ENCODE peak calls at places on chromosomes 12 and 14, in ten cellular contexts. S, G, A, X, H, Y, F, U, D and T are unnamed samples. For H3K9me3, the result is how much of the 10 kb centered on the place peaks cover.

GRCh38 chr14:29092121-29092520 is 325.5 kb downstream of the FOXG1 start:
- DNase-seq in S (no peak), G (no peak), A (no peak), X (no peak), H (no peak), Y (no peak), F (no peak), U (no peak), D (no peak), T (no peak)

GRCh38 chr12:2652011-2652400 is 142.8 kb upstream of the FKBP4 start:
- DNase-seq in S (no peak), G (no peak), A (no peak), X (no peak), H (no peak), Y (no peak), F (no peak), U (no peak), D (no peak), T (no peak)

GRCh38 chr14:88851587-88851986 is 27.1 kb downstream of the TTC8 start:
- DNase-seq in S (no peak), G (no peak), A (no peak), X (no peak), H (peak), Y (no peak), F (no peak), U (no peak), D (no peak), T (no peak)

GRCh38 chr14:51545396-51545795 is 106.3 kb upstream of the FRMD6 start:
- DNase-seq in S (peak), G (no peak), A (no peak), X (no peak), H (no peak), Y (no peak), F (no peak), U (no peak), D (peak), T (no peak)

GRCh38 chr12:12859690-12860089 is 31.7 kb upstream of the GPRC5A start:
- DNase-seq in S (peak), G (no peak), A (no peak), X (peak), H (no peak), Y (no peak), F (no peak), U (no peak), D (peak), T (no peak)

GRCh38 chr12:131218291-131219172 is 264.8 kb downstream of the ADGRD1 start:
- DNase-seq in S (no peak), G (no peak), A (no peak), X (no peak), H (no peak), Y (peak), F (peak), U (no peak), D (peak), T (no peak)

GRCh38 chr12:120640840-120641833 is 711 bp downstream of the CABP1 start:
- DNase-seq in S (peak), G (peak), A (no peak), X (peak), H (peak), Y (peak), F (peak), U (peak), D (peak), T (peak)

GRCh38 chr12:30820406-30820946 is 65.7 kb upstream of the CAPRIN2 start:
- DNase-seq in S (peak), G (no peak), A (no peak), X (no peak), H (no peak), Y (peak), F (no peak), U (no peak), D (no peak), T (no peak)

GRCh38 chr12:43357141-43357540 is 194.9 kb downstream of the ADAMTS20 start:
- DNase-seq in S (no peak), G (no peak), A (no peak), X (no peak), H (no peak), Y (no peak), F (no peak), U (no peak), D (no peak), T (peak)

GRCh38 chr12:14238224-14238792 is 127.2 kb upstream of the ATF7IP start:
- DNase-seq in S (no peak), G (no peak), A (no peak), X (peak), H (peak), Y (no peak), F (no peak), U (peak), D (peak), T (no peak)

GRCh38 chr14:72420749-72421452 is 473.0 kb downstream of the DPF3 start:
- DNase-seq in S (peak), G (peak), A (peak), X (peak), H (peak), Y (peak), F (peak), U (peak), D (peak), T (peak)

GRCh38 chr12:89162704-89163261 is 189.5 kb downstream of the DUSP6 start:
- DNase-seq in S (peak), G (peak), A (peak), X (peak), H (peak), Y (no peak), F (no peak), U (peak), D (peak), T (peak)

GRCh38 chr12:110846615-110847566 is at the start of gene CCDC63:
- DNase-seq in S (no peak), G (peak), A (no peak), X (no peak), H (peak), Y (peak), F (peak), U (peak), D (peak), T (peak)

GRCh38 chr12:54222609-54223008 is 33.8 kb upstream of the SMUG1 start:
- DNase-seq in S (peak), G (no peak), A (no peak), X (peak), H (no peak), Y (no peak), F (no peak), U (no peak), D (peak), T (peak)

GRCh38 chr12:47995976-47996375 is 8.3 kb downstream of the COL2A1 start:
- DNase-seq in S (no peak), G (no peak), A (no peak), X (peak), H (no peak), Y (no peak), F (no peak), U (peak), D (peak), T (peak)

GRCh38 chr14:54350196-54350595 is 46.6 kb upstream of the CDKN3 start:
- DNase-seq in S (no peak), G (no peak), A (no peak), X (peak), H (no peak), Y (no peak), F (no peak), U (no peak), D (no peak), T (peak)

GRCh38 chr12:83016226-83016835 is 329.6 kb downstream of the TMTC2 start:
- DNase-seq in S (peak), G (no peak), A (no peak), X (peak), H (no peak), Y (no peak), F (no peak), U (peak), D (peak), T (peak)

GRCh38 chr12:92860521-92860920 is 68.6 kb downstream of the EEA1 start:
- DNase-seq in S (no peak), G (no peak), A (no peak), X (peak), H (no peak), Y (peak), F (no peak), U (no peak), D (no peak), T (no peak)

GRCh38 chr12:114981036-114981435 is 297.1 kb upstream of the TBX3 start:
- DNase-seq in S (no peak), G (no peak), A (no peak), X (peak), H (no peak), Y (no peak), F (no peak), U (no peak), D (no peak), T (no peak)

GRCh38 chr12:12315838-12316237 is 34.2 kb downstream of the MANSC1 start:
- DNase-seq in S (no peak), G (no peak), A (no peak), X (no peak), H (no peak), Y (no peak), F (no peak), U (no peak), D (no peak), T (no peak)

GRCh38 chr14:74478996-74479635 is 14.0 kb downstream of the NPC2 start:
- DNase-seq in S (no peak), G (no peak), A (no peak), X (peak), H (no peak), Y (peak), F (peak), U (peak), D (peak), T (peak)

GRCh38 chr12:82996168-82996812 is 309.6 kb downstream of the TMTC2 start:
- DNase-seq in S (peak), G (no peak), A (no peak), X (no peak), H (no peak), Y (no peak), F (no peak), U (no peak), D (peak), T (peak)

GRCh38 chr14:61300754-61301153 is 19.6 kb upstream of the TMEM30B start:
- DNase-seq in S (no peak), G (no peak), A (no peak), X (no peak), H (no peak), Y (no peak), F (no peak), U (no peak), D (no peak), T (no peak)

GRCh38 chr14:90510208-90510607 is 113.4 kb downstream of the CALM1 start:
- DNase-seq in S (no peak), G (peak), A (no peak), X (no peak), H (no peak), Y (no peak), F (no peak), U (no peak), D (peak), T (no peak)

GRCh38 chr12:45268672-45269406 is 52.9 kb downstream of the ANO6 start:
- DNase-seq in S (peak), G (peak), A (no peak), X (peak), H (peak), Y (peak), F (peak), U (peak), D (peak), T (peak)

GRCh38 chr12:130425698-130426245 is 88.1 kb downstream of the PIWIL1 start:
- DNase-seq in S (no peak), G (no peak), A (no peak), X (no peak), H (no peak), Y (no peak), F (no peak), U (no peak), D (no peak), T (no peak)

GRCh38 chr14:105415481-105416428 is 3.9 kb upstream of the MTA1 start:
- DNase-seq in S (no peak), G (no peak), A (no peak), X (no peak), H (no peak), Y (peak), F (no peak), U (no peak), D (no peak), T (no peak)
- H3K4me3 ChIP-seq in S (no peak), G (peak), A (peak), X (peak), H (no peak), Y (peak), F (peak), U (peak), D (peak), T (no peak)

GRCh38 chr12:91111366-91112321 is at the start of gene LUM:
- DNase-seq in S (no peak), G (peak), A (no peak), X (peak), H (no peak), Y (peak), F (peak), U (peak), D (peak), T (peak)
- H3K9ac ChIP-seq in S (no peak), G (peak), A (no peak), X (peak), H (no peak), Y (no peak), F (no peak), U (no peak), D (no peak), T (peak)

GRCh38 chr14:105496831-105497591 is 6.0 kb downstream of the TEDC1 start:
- DNase-seq in S (no peak), G (no peak), A (no peak), X (no peak), H (no peak), Y (no peak), F (no peak), U (no peak), D (no peak), T (no peak)
- H3K9me3 ChIP-seq in S (under half), G (under half), A (under half), X (under half), H (under half), Y (under half), F (under half), U (under half), D (under half), T (under half)

GRCh38 chr12:91250273-91250672 is 67.7 kb upstream of the DCN start:
- DNase-seq in S (no peak), G (no peak), A (no peak), X (peak), H (no peak), Y (no peak), F (no peak), U (no peak), D (no peak), T (peak)
- H3K4me3 ChIP-seq in S (no peak), G (no peak), A (no peak), X (no peak), H (no peak), Y (no peak), F (no peak), U (no peak), D (no peak), T (no peak)